ENCODE peak calls at places on chromosomes 5 and 9, in five cellular contexts. D is nephron progenitor cell, K is GM13977, B is epithelial cell of esophagus, M is RWPE1. R is an unnamed sample.

GRCh38 chr5:164065266-164065665 is 559.8 kb downstream of the MAT2B start:
- DNase-seq in D (no peak), K (no peak), B (no peak), M (no peak), R (no peak)

GRCh38 chr9:87671925-87672324 is 54.0 kb upstream of the CTSL start:
- DNase-seq in D (no peak), K (no peak), B (no peak), M (no peak), R (no peak)

GRCh38 chr9:129834489-129835127 is 467 bp downstream of the C9orf78 start:
- DNase-seq in D (peak; percentile 10), K (no peak), B (no peak), M (peak; percentile 52), R (no peak)

GRCh38 chr5:174793684-174794328 is 69.4 kb downstream of the MSX2 start:
- DNase-seq in D (peak; percentile 85), K (peak; percentile 75), B (peak; percentile 41), M (peak; percentile 68), R (peak; percentile 76)

GRCh38 chr5:121025671-121026070 is 561.6 kb downstream of the PRR16 start:
- DNase-seq in D (no peak), K (no peak), B (no peak), M (no peak), R (no peak)

GRCh38 chr9:76200730-76201129 is 193.5 kb downstream of the RFK start:
- DNase-seq in D (no peak), K (no peak), B (no peak), M (no peak), R (no peak)

GRCh38 chr5:171495122-171495700 is 75.8 kb downstream of the FGF18 start:
- DNase-seq in D (no peak), K (no peak), B (no peak), M (no peak), R (no peak)

GRCh38 chr9:21710792-21711191 is 91.6 kb upstream of the MTAP start:
- DNase-seq in D (no peak), K (no peak), B (peak; percentile 73), M (no peak), R (no peak)

GRCh38 chr5:149608936-149609502 is 27.7 kb downstream of the ARHGEF37 start:
- DNase-seq in D (no peak), K (no peak), B (peak; percentile 41), M (no peak), R (peak; percentile 39)

GRCh38 chr5:79076819-79077218 is 7.3 kb downstream of the BHMT2 start:
- DNase-seq in D (no peak), K (no peak), B (no peak), M (no peak), R (no peak)

GRCh38 chr5:32710335-32710858 is 724 bp upstream of the NPR3 start:
- DNase-seq in D (peak; percentile 58), K (peak; percentile 32), B (no peak), M (peak; percentile 25), R (no peak)

GRCh38 chr5:56054651-56055050 is 59.9 kb upstream of the IL6ST start:
- DNase-seq in D (no peak), K (no peak), B (peak; percentile 56), M (no peak), R (peak; percentile 62)

GRCh38 chr9:83066771-83067170 is 3.8 kb upstream of the RASEF start:
- DNase-seq in D (no peak), K (no peak), B (peak; percentile 86), M (peak; percentile 69), R (peak; percentile 85)

GRCh38 chr9:90921104-90921503 is 119.5 kb downstream of the SYK start:
- DNase-seq in D (no peak), K (no peak), B (peak; percentile 98), M (peak; percentile 94), R (peak; percentile 98)

GRCh38 chr5:159826351-159827222 is 89.7 kb upstream of the ADRA1B start:
- DNase-seq in D (no peak), K (peak; percentile 8), B (peak; percentile 93), M (peak; percentile 86), R (peak; percentile 98)

GRCh38 chr5:39423331-39423751 is 1.4 kb downstream of the DAB2 start:
- DNase-seq in D (peak; percentile 28), K (no peak), B (no peak), M (no peak), R (no peak)

GRCh38 chr9:94648191-94648590 is 8.9 kb upstream of the FBP1 start:
- DNase-seq in D (no peak), K (no peak), B (no peak), M (no peak), R (no peak)

GRCh38 chr5:161960314-161960713 is 107.3 kb upstream of the GABRG2 start:
- DNase-seq in D (no peak), K (no peak), B (no peak), M (no peak), R (no peak)

GRCh38 chr5:83516962-83517750 is 45.6 kb downstream of the VCAN start:
- DNase-seq in D (no peak), K (no peak), B (no peak), M (no peak), R (no peak)
- TF ChIP-seq CTCF in D (no peak), K (no peak), B (no peak), M (no peak), R (no peak)

GRCh38 chr9:1002678-1003077 is 26.2 kb downstream of the DMRT3 start:
- DNase-seq in D (no peak), K (no peak), B (no peak), M (no peak), R (no peak)

GRCh38 chr9:1007312-1007711 is 30.9 kb downstream of the DMRT3 start:
- DNase-seq in D (no peak), K (no peak), B (no peak), M (no peak), R (no peak)

GRCh38 chr9:1001838-1002237 is 25.4 kb downstream of the DMRT3 start:
- DNase-seq in D (no peak), K (no peak), B (peak; percentile 21), M (no peak), R (peak; percentile 49)

GRCh38 chr9:1008256-1008655 is 31.8 kb downstream of the DMRT3 start:
- DNase-seq in D (no peak), K (no peak), B (peak; percentile 67), M (no peak), R (peak; percentile 53)

GRCh38 chr9:1005043-1005667 is 28.7 kb downstream of the DMRT3 start:
- DNase-seq in D (no peak), K (peak; percentile 46), B (peak; percentile 76), M (peak; percentile 31), R (peak; percentile 77)
- TF ChIP-seq CTCF in D (peak; percentile 53), K (peak; percentile 63), B (peak; percentile 83), M (peak; percentile 71), R (peak; percentile 64)

DNA sequence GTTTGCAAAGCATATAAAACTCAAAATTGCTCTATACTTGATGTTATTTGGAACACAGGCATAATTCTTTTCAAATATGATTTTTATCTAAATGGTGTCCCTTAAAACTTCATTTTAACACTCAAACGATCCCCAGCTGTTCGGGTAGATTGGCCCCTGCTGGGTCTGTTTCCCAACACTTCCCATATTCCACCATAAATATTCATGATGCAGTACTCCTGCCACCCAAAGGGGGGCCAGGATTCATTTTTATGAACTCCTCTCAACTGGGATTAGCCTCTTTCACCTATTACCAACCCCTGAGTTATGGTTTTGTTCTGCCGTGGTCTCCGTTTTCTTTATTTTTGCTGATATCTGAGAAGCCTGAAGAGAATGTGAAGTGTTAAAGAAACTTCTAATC is 383.9 kb downstream of the DMRT2 start:
- DNase-seq in D (no peak), K (no peak), B (peak; percentile 22), M (peak; percentile 12), R (peak; percentile 35)
- TF ChIP-seq CTCF in D (peak; percentile 16), K (no peak), B (peak; percentile 44), M (peak; percentile 11), R (peak; percentile 42)

DNA sequence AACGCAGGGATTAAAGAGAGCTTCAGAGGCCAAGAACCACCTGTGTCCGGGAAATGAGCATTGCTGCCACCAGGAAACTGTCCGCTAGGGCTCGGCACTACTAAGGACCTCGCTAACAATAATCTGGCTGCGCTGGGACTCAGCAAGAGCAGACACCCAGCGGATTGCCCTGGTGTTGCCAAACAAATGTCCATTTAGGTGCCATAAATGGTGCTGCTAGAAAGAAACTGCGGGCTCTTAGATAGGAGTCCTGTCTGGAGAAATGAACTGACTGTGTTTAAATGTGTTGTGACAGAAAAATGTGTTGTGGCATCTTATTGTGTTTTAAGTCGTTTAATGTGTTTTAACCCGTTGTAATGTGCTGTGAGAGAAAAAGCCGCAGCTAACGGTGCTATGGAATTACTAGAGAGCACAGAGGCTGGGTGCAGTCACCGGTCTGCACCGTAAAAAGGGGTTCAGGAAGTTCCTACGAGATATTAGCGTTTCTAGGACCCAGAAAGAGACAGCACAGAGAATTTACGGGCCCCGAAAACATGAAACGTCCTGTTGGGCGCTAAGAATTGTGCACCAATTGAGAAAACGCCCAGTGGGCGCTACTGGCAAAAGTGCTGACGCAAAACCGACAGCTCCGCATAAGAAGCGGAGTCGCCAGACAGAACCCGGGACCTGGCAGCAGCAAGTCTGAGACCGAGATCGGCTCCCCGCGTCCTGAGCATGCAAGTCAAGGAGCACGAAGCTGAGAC is 90.6 kb downstream of the ANXA2R start:
- DNase-seq in D (no peak), K (peak; percentile 77), B (peak; percentile 41), M (no peak), R (no peak)
- TF ChIP-seq CTCF in D (no peak), K (peak; percentile 24), B (peak; percentile 46), M (no peak), R (no peak)

GRCh38 chr5:83974151-83974822 is 253.6 kb upstream of the HAPLN1 start:
- DNase-seq in D (no peak), K (no peak), B (no peak), M (no peak), R (no peak)
- TF ChIP-seq CTCF in D (no peak), K (no peak), B (no peak), M (no peak), R (no peak)

GRCh38 chr9:15505927-15506326 is 4.8 kb downstream of the PSIP1 start:
- DNase-seq in D (no peak), K (no peak), B (no peak), M (no peak), R (no peak)
- TF ChIP-seq CTCF in D (no peak), K (peak; percentile 5), B (no peak), M (no peak), R (no peak)

GRCh38 chr5:172892713-172893112 is 58.7 kb downstream of the ERGIC1 start:
- DNase-seq in D (no peak), K (no peak), B (no peak), M (no peak), R (no peak)
- TF ChIP-seq CTCF in D (no peak), K (no peak), B (no peak), M (no peak), R (no peak)

GRCh38 chr9:91948423-91949292 is 1.4 kb downstream of the ROR2 start:
- DNase-seq in D (peak; percentile 76), K (peak; percentile 49), B (peak; percentile 52), M (peak; percentile 75), R (peak; percentile 62)
- TF ChIP-seq CTCF in D (peak; percentile 20), K (no peak), B (no peak), M (peak; percentile 18), R (peak; percentile 11)

R was measured in MCF 10A.